ENCODE peak calls at places on chromosomes 16 and 17, in five cellular contexts. One of them, this sample, is unnamed.

GRCh38 chr16:10039220-10040096 is 142.8 kb downstream of the GRIN2A start:
- DNase-seq in GM12878: no peak
- DNase-seq in stomach: no peak
- DNase-seq in transverse colon: no peak
- DNase-seq in esophagus muscularis mucosa: no peak
- DNase-seq in this sample: no peak

GRCh38 chr17:72715906-72716572 is 376.4 kb downstream of the SLC39A11 start:
- DNase-seq in GM12878: no peak
- DNase-seq in stomach: no peak
- DNase-seq in transverse colon: no peak
- DNase-seq in esophagus muscularis mucosa: no peak
- DNase-seq in this sample: no peak

GRCh38 chr17:1529863-1530262 is 13.5 kb upstream of the INPP5K start:
- DNase-seq in GM12878: no peak
- DNase-seq in stomach: no peak
- DNase-seq in transverse colon: no peak
- DNase-seq in esophagus muscularis mucosa: no peak
- DNase-seq in this sample: no peak

GRCh38 chr16:1985466-1986150 is 1.6 kb downstream of the GFER start:
- DNase-seq in GM12878: no peak
- DNase-seq in stomach: no peak
- DNase-seq in transverse colon: peak
- DNase-seq in esophagus muscularis mucosa: no peak
- DNase-seq in this sample: no peak

GRCh38 chr16:31071861-31072260 is 2.2 kb downstream of the ZNF668 start:
- DNase-seq in GM12878: no peak
- DNase-seq in stomach: no peak
- DNase-seq in transverse colon: no peak
- DNase-seq in esophagus muscularis mucosa: no peak
- DNase-seq in this sample: no peak

GRCh38 chr16:4648917-4649316 is 24.3 kb downstream of the MGRN1 start:
- DNase-seq in GM12878: no peak
- DNase-seq in stomach: no peak
- DNase-seq in transverse colon: no peak
- DNase-seq in esophagus muscularis mucosa: no peak
- DNase-seq in this sample: no peak

GRCh38 chr16:1823821-1824220 is 2.8 kb downstream of the HAGH start:
- DNase-seq in GM12878: no peak
- DNase-seq in stomach: peak
- DNase-seq in transverse colon: no peak
- DNase-seq in esophagus muscularis mucosa: no peak
- DNase-seq in this sample: no peak

GRCh38 chr16:59719121-59719520 is 985.0 kb upstream of the GOT2 start:
- DNase-seq in GM12878: no peak
- DNase-seq in stomach: no peak
- DNase-seq in transverse colon: no peak
- DNase-seq in esophagus muscularis mucosa: no peak
- DNase-seq in this sample: no peak

GRCh38 chr16:27355610-27356009 is 41.8 kb downstream of the IL4R start:
- DNase-seq in GM12878: no peak
- DNase-seq in stomach: peak
- DNase-seq in transverse colon: peak
- DNase-seq in esophagus muscularis mucosa: no peak
- DNase-seq in this sample: peak

GRCh38 chr16:30186782-30187555 is 3.6 kb downstream of the CORO1A start:
- DNase-seq in GM12878: peak
- DNase-seq in stomach: peak
- DNase-seq in transverse colon: peak
- DNase-seq in esophagus muscularis mucosa: no peak
- DNase-seq in this sample: peak

GRCh38 chr16:70730016-70730415 is 44.2 kb upstream of the MTSS2 start:
- DNase-seq in GM12878: no peak
- DNase-seq in stomach: no peak
- DNase-seq in transverse colon: no peak
- DNase-seq in esophagus muscularis mucosa: no peak
- DNase-seq in this sample: no peak

GRCh38 chr17:76569607-76570279 is 15.9 kb downstream of the ST6GALNAC2 start:
- DNase-seq in GM12878: no peak
- DNase-seq in stomach: peak
- DNase-seq in transverse colon: no peak
- DNase-seq in esophagus muscularis mucosa: no peak
- DNase-seq in this sample: peak

GRCh38 chr17:80619535-80620235 is 75.0 kb downstream of the RPTOR start:
- DNase-seq in GM12878: no peak
- DNase-seq in stomach: no peak
- DNase-seq in transverse colon: no peak
- DNase-seq in esophagus muscularis mucosa: no peak
- DNase-seq in this sample: no peak

GRCh38 chr16:21645261-21645721 is 7.1 kb downstream of the IGSF6 start:
- DNase-seq in GM12878: peak
- DNase-seq in stomach: no peak
- DNase-seq in transverse colon: no peak
- DNase-seq in esophagus muscularis mucosa: no peak
- DNase-seq in this sample: no peak

GRCh38 chr16:89907055-89907814 is 11.4 kb upstream of the MC1R start:
- DNase-seq in GM12878: no peak
- DNase-seq in stomach: no peak
- DNase-seq in transverse colon: no peak
- DNase-seq in esophagus muscularis mucosa: no peak
- DNase-seq in this sample: no peak

GRCh38 chr16:87076950-87077749 is 240.0 kb downstream of the C16orf95 start:
- DNase-seq in GM12878: no peak
- DNase-seq in stomach: peak
- DNase-seq in transverse colon: peak
- DNase-seq in esophagus muscularis mucosa: no peak
- DNase-seq in this sample: peak

GRCh38 chr17:82332669-82333278 is 792 bp downstream of the SECTM1 start:
- DNase-seq in GM12878: no peak
- DNase-seq in stomach: peak
- DNase-seq in transverse colon: peak
- DNase-seq in esophagus muscularis mucosa: no peak
- DNase-seq in this sample: peak

GRCh38 chr17:17712268-17712924 is 31.1 kb downstream of the RAI1 start:
- DNase-seq in GM12878: peak
- DNase-seq in stomach: no peak
- DNase-seq in transverse colon: no peak
- DNase-seq in esophagus muscularis mucosa: no peak
- DNase-seq in this sample: no peak

GRCh38 chr17:8122391-8122922 is 1.4 kb downstream of the HES7 start:
- DNase-seq in GM12878: no peak
- DNase-seq in stomach: no peak
- DNase-seq in transverse colon: no peak
- DNase-seq in esophagus muscularis mucosa: no peak
- DNase-seq in this sample: no peak

GRCh38 chr17:8118769-8119574 is 658 bp upstream of the ALOXE3 start:
- DNase-seq in GM12878: peak
- DNase-seq in stomach: peak
- DNase-seq in transverse colon: peak
- DNase-seq in esophagus muscularis mucosa: peak
- DNase-seq in this sample: peak

GRCh38 chr17:8119575-8120519 is 1.5 kb upstream of the ALOXE3 start:
- DNase-seq in GM12878: peak
- DNase-seq in stomach: peak
- DNase-seq in transverse colon: peak
- DNase-seq in esophagus muscularis mucosa: peak
- DNase-seq in this sample: peak

GRCh38 chr17:8121531-8122390 is 2.1 kb downstream of the HES7 start:
- DNase-seq in GM12878: no peak
- DNase-seq in stomach: no peak
- DNase-seq in transverse colon: peak
- DNase-seq in esophagus muscularis mucosa: no peak
- DNase-seq in this sample: peak

GRCh38 chr17:8120520-8121443 is 2.5 kb upstream of the ALOXE3 start:
- DNase-seq in GM12878: peak
- DNase-seq in stomach: peak
- DNase-seq in transverse colon: peak
- DNase-seq in esophagus muscularis mucosa: no peak
- DNase-seq in this sample: peak
- TF ChIP-seq POLR2A in GM12878: peak
- TF ChIP-seq POLR2A in stomach: no peak
- TF ChIP-seq POLR2A in transverse colon: no peak
- TF ChIP-seq POLR2A in esophagus muscularis mucosa: no peak
- TF ChIP-seq POLR2A in this sample: no peak

GRCh38 chr17:7686221-7687071 is 844 bp downstream of the TP53 start:
- DNase-seq in GM12878: peak
- DNase-seq in stomach: peak
- DNase-seq in transverse colon: peak
- DNase-seq in esophagus muscularis mucosa: peak
- DNase-seq in this sample: peak

GRCh38 chr17:7685533-7686220 is 1.6 kb downstream of the TP53 start:
- DNase-seq in GM12878: no peak
- DNase-seq in stomach: peak
- DNase-seq in transverse colon: peak
- DNase-seq in esophagus muscularis mucosa: peak
- DNase-seq in this sample: peak

GRCh38 chr17:7688808-7689316 is 585 bp downstream of the WRAP53 start:
- DNase-seq in GM12878: no peak
- DNase-seq in stomach: no peak
- DNase-seq in transverse colon: no peak
- DNase-seq in esophagus muscularis mucosa: no peak
- DNase-seq in this sample: peak

GRCh38 chr17:7687072-7687907 is at the start of gene TP53:
- DNase-seq in GM12878: peak
- DNase-seq in stomach: peak
- DNase-seq in transverse colon: peak
- DNase-seq in esophagus muscularis mucosa: peak
- DNase-seq in this sample: peak

DNA sequence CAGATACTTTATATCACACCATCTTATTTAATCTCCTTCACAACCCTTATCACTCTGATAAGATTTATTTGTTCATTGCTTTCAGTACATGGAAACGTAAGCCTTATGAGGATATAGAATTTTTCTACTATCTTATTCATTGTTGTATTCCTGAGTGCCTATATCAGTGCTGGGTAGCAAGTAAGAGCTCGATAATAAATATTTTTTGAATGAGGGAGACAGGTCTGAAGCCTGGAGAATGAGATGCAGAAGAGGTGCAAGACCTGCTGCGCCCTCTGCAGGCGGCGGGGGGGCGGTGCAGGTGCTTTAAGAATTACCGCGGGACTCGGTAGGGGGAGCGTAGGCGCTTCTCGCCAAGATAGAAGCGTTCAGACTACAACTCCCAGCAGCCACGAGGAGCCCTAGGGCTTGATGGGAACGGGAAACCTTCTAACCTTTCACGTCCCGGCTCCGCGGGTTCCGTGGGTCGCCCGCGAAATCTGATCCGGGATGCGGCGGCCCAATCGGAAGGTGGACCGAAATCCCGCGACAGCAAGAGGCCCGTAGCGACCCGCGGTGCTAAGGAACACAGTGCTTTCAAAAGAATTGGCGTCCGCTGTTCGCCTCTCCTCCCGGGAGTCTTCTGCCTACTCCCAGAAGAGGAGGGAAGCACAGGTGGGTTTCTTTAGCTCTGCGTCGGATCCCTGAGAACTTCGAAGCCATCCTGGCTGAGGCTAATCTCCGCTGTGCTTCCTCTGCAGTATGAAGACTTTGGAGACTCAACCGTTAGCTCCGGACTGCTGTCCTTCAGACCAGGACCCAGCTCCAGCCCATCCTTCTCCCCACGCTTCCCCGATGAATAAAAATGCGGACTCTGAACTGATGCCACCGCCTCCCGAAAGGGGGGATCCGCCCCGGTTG is at the start of gene WRAP53:
- DNase-seq in GM12878: peak
- DNase-seq in stomach: peak
- DNase-seq in transverse colon: peak
- DNase-seq in esophagus muscularis mucosa: peak
- DNase-seq in this sample: peak
- TF ChIP-seq EP300 in GM12878: no peak
- TF ChIP-seq EP300 in stomach: no peak
- TF ChIP-seq EP300 in transverse colon: no peak
- TF ChIP-seq EP300 in esophagus muscularis mucosa: no peak
- TF ChIP-seq EP300 in this sample: peak

DNA sequence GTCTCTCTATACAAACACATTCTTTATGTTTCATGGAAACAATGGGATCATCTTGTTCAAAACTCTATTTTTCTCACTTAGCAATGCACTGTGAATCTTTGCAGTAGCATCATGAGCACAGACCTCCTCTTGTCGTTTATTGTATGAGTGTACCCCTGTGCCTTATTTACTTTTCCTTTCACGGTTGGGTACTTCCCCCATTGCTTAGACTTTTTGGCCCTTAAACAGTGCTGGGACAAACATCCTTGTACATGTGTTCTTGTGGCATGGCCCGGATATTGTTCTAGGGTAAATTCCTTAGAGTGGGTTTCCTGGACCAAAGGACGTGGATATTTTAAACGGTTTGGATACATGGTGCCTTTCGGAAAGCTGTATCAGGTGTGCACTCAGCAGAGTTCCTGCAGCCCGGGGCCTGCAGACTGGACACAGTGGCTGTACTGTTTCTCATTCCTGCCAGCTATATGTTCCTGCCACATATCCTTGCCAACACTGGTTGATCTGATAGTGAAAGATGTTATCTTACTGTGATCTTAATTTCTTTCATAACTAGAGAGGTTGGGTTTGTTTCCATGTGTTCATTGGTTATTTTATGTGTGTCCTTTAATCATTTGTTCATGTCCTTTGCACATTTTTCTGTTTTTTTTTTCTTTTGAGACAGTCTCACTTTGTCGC is 111.1 kb downstream of the OR1D5 start:
- DNase-seq in GM12878: no peak
- DNase-seq in stomach: peak
- DNase-seq in transverse colon: no peak
- DNase-seq in esophagus muscularis mucosa: no peak
- DNase-seq in this sample: peak
- TF ChIP-seq POLR2AphosphoS5 in GM12878: no peak
- TF ChIP-seq POLR2AphosphoS5 in stomach: no peak
- TF ChIP-seq POLR2AphosphoS5 in transverse colon: no peak
- TF ChIP-seq POLR2AphosphoS5 in esophagus muscularis mucosa: no peak
- TF ChIP-seq POLR2AphosphoS5 in this sample: no peak

GRCh38 chr17:78735832-78736525 is 46.1 kb downstream of the CYTH1 start:
- DNase-seq in GM12878: no peak
- DNase-seq in stomach: no peak
- DNase-seq in transverse colon: peak
- DNase-seq in esophagus muscularis mucosa: no peak
- DNase-seq in this sample: no peak
- TF ChIP-seq POLR2A in GM12878: no peak
- TF ChIP-seq POLR2A in stomach: no peak
- TF ChIP-seq POLR2A in transverse colon: peak
- TF ChIP-seq POLR2A in esophagus muscularis mucosa: no peak
- TF ChIP-seq POLR2A in this sample: no peak

GRCh38 chr16:88131966-88132365 is 180.7 kb downstream of the BANP start:
- DNase-seq in GM12878: no peak
- DNase-seq in stomach: no peak
- DNase-seq in transverse colon: no peak
- DNase-seq in esophagus muscularis mucosa: no peak
- DNase-seq in this sample: no peak
- TF ChIP-seq EP300 in GM12878: no peak
- TF ChIP-seq EP300 in stomach: no peak
- TF ChIP-seq EP300 in transverse colon: no peak
- TF ChIP-seq EP300 in esophagus muscularis mucosa: no peak
- TF ChIP-seq EP300 in this sample: no peak